ENCODE peak calls at places on chromosomes 7 and 10, in five cellular contexts. T, Y, K, F and Z are unnamed samples.

GRCh38 chr7:18866359-18867036 is 250.9 kb downstream of the TWIST1 start:
- DNase-seq in F (peak; percentile 100), Y (no peak), T (peak; percentile 30), K (peak; percentile 99), Z (peak; percentile 100)

GRCh38 chr7:108109216-108109908 is 20.8 kb downstream of the LAMB4 start:
- DNase-seq in Y (no peak), F (no peak), K (no peak), T (no peak), Z (peak; percentile 32)

GRCh38 chr7:156589808-156590207 is 50.8 kb upstream of the RNF32 start:
- DNase-seq in Y (no peak), K (no peak), T (no peak), F (no peak), Z (no peak)

GRCh38 chr7:25615603-25616002 is 387.3 kb upstream of the NPVF start:
- DNase-seq in K (no peak), Y (no peak), F (no peak), T (no peak), Z (no peak)

GRCh38 chr10:102926842-102927241 is 8.7 kb downstream of the CNNM2 start:
- DNase-seq in T (no peak), F (no peak), K (no peak), Y (no peak), Z (no peak)

GRCh38 chr10:103139803-103140202 is 53.3 kb downstream of the NT5C2 start:
- DNase-seq in Y (no peak), K (no peak), T (no peak), F (no peak), Z (no peak)

GRCh38 chr10:118840071-118840775 is 85.5 kb upstream of the CACUL1 start:
- DNase-seq in F (no peak), Y (no peak), K (no peak), T (no peak), Z (peak; percentile 73)

GRCh38 chr7:112410087-112410486 is 40.2 kb upstream of the IFRD1 start:
- DNase-seq in T (no peak), Y (no peak), K (no peak), F (peak; percentile 66), Z (peak; percentile 70)

GRCh38 chr10:113128450-113129105 is 178.5 kb downstream of the TCF7L2 start:
- DNase-seq in K (no peak), T (no peak), F (no peak), Y (no peak), Z (no peak)

GRCh38 chr7:77685219-77685618 is 11.0 kb upstream of the RSBN1L start:
- DNase-seq in T (no peak), Y (no peak), F (no peak), K (no peak), Z (peak; percentile 23)

GRCh38 chr10:19966751-19967150 is 150.5 kb downstream of the PLXDC2 start:
- DNase-seq in F (peak; percentile 23), T (no peak), Y (no peak), K (no peak), Z (no peak)

GRCh38 chr7:135159359-135160087 is 11.0 kb downstream of the CYREN start:
- DNase-seq in Y (no peak), F (no peak), K (no peak), T (no peak), Z (no peak)

GRCh38 chr10:93124580-93125318 is 51.1 kb downstream of the CYP26A1 start:
- DNase-seq in K (no peak), F (no peak), Y (no peak), T (no peak), Z (no peak)

DNA sequence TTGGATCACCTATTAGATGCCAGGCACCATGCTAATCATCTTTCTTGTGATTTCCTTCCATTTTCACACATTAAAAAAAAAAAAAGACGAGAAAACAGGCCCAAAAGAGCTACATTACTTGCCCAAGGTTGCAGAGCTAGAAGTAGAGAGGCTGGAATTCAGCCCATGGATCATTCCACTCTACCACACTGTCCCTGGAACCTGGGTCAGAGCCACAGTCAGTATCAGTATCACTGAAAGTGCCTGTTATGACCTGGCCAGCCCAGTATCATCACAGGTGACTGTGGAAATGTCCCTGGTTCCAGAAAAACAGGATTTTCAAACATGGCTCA is 3.3 kb upstream of the FLNC start:
- DNase-seq in K (no peak), T (no peak), Y (no peak), F (no peak), Z (no peak)
- H3K4me3 ChIP-seq in K (no peak overlapping the region), T (no peak overlapping the region), Y (no peak overlapping the region), F (no peak overlapping the region), Z (no peak overlapping the region)

GRCh38 chr10:22251751-22252285 is 34.0 kb upstream of the EBLN1 start:
- DNase-seq in Y (peak; percentile 62), K (no peak), T (no peak), F (no peak), Z (peak; percentile 73)

GRCh38 chr10:22252286-22252800 is 34.5 kb upstream of the EBLN1 start:
- DNase-seq in T (no peak), Y (peak; percentile 54), F (no peak), K (no peak), Z (peak; percentile 52)

GRCh38 chr10:22250897-22251605 is 33.2 kb upstream of the EBLN1 start:
- DNase-seq in F (no peak), K (no peak), T (no peak), Y (no peak), Z (peak; percentile 41)

GRCh38 chr10:22252801-22253577 is 35.2 kb upstream of the EBLN1 start:
- DNase-seq in K (no peak), Y (peak; percentile 58), F (no peak), T (no peak), Z (no peak)

DNA sequence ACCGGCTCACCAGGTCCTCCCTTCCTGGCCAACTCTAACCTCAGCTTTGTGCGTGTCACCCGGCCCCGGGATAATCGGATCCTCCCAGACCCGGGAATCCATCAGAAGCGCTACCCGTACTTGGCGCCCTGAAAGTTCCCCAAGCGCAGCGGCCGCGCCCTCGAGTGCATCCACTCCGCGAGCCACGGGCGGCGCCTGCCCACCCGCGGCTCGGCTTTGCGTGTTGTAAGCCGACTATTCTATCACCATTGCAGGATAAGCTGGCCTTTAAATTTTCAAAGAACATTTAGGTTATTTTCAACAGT is 35.7 kb upstream of the EBLN1 start:
- DNase-seq in F (no peak), T (no peak), K (no peak), Y (peak; percentile 54), Z (no peak)
- H3K4me3 ChIP-seq in F (no peak overlapping the region), T (peak overlapping the region; percentile 84), K (no peak overlapping the region), Y (peak overlapping the region; percentile 68), Z (peak overlapping the region; percentile 54)

DNA sequence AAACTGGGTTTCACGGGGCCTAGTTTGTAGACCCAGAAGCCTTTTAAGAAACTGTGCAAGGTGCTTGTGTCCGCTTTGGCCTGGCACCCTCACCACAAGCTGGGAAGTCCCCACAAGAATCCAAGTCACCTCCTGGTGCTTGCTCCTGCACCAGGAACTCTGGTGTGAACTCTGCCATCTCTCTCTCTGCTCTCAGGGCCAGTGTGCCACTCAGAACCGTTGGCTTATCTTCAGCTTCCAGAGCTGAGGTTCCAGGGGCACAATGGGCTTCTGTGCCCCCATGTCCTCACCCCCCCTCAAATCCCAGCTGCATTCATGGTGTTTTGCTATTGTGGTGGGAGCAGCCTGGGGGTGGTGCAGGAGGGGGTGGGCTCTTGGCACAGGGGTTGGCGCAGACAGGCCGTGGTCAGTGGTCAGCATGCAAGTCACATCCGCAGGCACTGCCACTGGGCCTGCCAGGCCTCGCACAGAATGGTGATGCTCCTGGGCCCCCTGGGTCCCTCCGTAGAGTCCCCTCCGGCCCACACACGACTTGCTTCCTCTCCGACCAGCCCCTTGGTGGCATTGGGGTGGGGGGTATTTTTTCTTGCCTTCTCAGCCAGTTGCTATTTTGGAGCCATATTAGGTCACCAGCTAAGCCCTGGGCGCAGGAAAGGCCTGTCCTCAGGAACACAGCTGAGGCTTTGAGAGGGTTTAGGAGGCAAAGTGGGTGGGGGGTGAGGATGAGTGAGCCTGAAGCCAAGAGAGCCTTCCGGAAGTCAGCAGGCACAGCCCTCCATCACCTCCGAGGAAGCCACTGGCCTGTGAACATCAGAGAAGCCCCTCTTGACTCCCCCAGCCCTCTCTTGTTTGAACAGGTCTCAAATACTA is 3.0 kb downstream of the ZCCHC24 start:
- DNase-seq in Y (no peak), F (no peak), T (no peak), K (no peak), Z (no peak)
- H3K4me3 ChIP-seq in Y (peak overlapping the region; percentile 85), F (no peak overlapping the region), T (no peak overlapping the region), K (peak overlapping the region; percentile 70), Z (peak overlapping the region; percentile 88)

GRCh38 chr7:106598663-106599342 is 62.2 kb downstream of the CCDC71L start:
- DNase-seq in T (peak; percentile 80), Y (peak; percentile 57), K (no peak), F (peak; percentile 60), Z (peak; percentile 72)
- H3K4me3 ChIP-seq in T (no peak overlapping the region), Y (peak overlapping the region; percentile 34), K (peak overlapping the region; percentile 37), F (peak overlapping the region; percentile 46), Z (peak overlapping the region; percentile 22)

GRCh38 chr10:99234739-99235468 is 748 bp downstream of the HPSE2 start:
- DNase-seq in K (no peak), F (peak; percentile 0), Y (no peak), T (no peak), Z (peak; percentile 20)
- H3K4me3 ChIP-seq in K (no peak overlapping the region), F (peak overlapping the region; percentile 39), Y (peak overlapping the region; percentile 48), T (no peak overlapping the region), Z (no peak overlapping the region)